ENCODE peak calls at places on chromosome 16, in five cellular contexts. G, E, Q, B and F are unnamed samples.

GRCh38 chr16:86503830-86504229 is 6.5 kb upstream of the FOXF1 start:
- DNase-seq in G (no peak), E (no peak), Q (no peak), B (no peak), F (no peak)

GRCh38 chr16:30949655-30950515 is 1.0 kb downstream of the ORAI3 start:
- DNase-seq in G (peak), E (peak), Q (no peak), B (peak), F (peak)

GRCh38 chr16:49859139-49859947 is 3.4 kb upstream of the ZNF423 start:
- DNase-seq in G (peak), E (no peak), Q (no peak), B (no peak), F (peak)

GRCh38 chr16:78227855-78228254 is 128.4 kb downstream of the WWOX start:
- DNase-seq in G (no peak), E (peak), Q (no peak), B (no peak), F (no peak)

GRCh38 chr16:14003119-14003570 is 68.0 kb upstream of the MRTFB start:
- DNase-seq in G (peak), E (peak), Q (no peak), B (peak), F (no peak)

GRCh38 chr16:48949636-48950035 is 332.0 kb downstream of the CBLN1 start:
- DNase-seq in G (no peak), E (peak), Q (no peak), B (no peak), F (no peak)

GRCh38 chr16:86951831-86952598 is 365.2 kb downstream of the C16orf95 start:
- DNase-seq in G (no peak), E (peak), Q (no peak), B (peak), F (no peak)

GRCh38 chr16:56675685-56676210 is 6.1 kb downstream of the MT1H start:
- DNase-seq in G (no peak), E (no peak), Q (no peak), B (no peak), F (no peak)

GRCh38 chr16:57797216-57797525 is 5.1 kb downstream of the KIFC3 start:
- DNase-seq in G (no peak), E (no peak), Q (no peak), B (no peak), F (no peak)

GRCh38 chr16:681746-682427 is 1.7 kb downstream of the STUB1 start:
- DNase-seq in G (peak), E (peak), Q (no peak), B (peak), F (no peak)

GRCh38 chr16:84453061-84453752 is 51.3 kb downstream of the MEAK7 start:
- DNase-seq in G (peak), E (no peak), Q (no peak), B (no peak), F (no peak)

GRCh38 chr16:10752843-10753523 is 9.3 kb downstream of the NUBP1 start:
- DNase-seq in G (peak), E (no peak), Q (no peak), B (no peak), F (no peak)

GRCh38 chr16:50699345-50700159 is 6.1 kb downstream of the NOD2 start:
- DNase-seq in G (no peak), E (no peak), Q (no peak), B (peak), F (no peak)

GRCh38 chr16:27470567-27471431 is 68.8 kb downstream of the IL21R start:
- DNase-seq in G (no peak), E (peak), Q (no peak), B (peak), F (no peak)

GRCh38 chr16:23424292-23424958 is 28.6 kb downstream of the COG7 start:
- DNase-seq in G (peak), E (no peak), Q (no peak), B (peak), F (no peak)

GRCh38 chr16:70701998-70702397 is 16.1 kb upstream of the MTSS2 start:
- DNase-seq in G (no peak), E (no peak), Q (no peak), B (no peak), F (no peak)

GRCh38 chr16:56930516-56931252 is 1.3 kb upstream of the HERPUD1 start:
- DNase-seq in G (no peak), E (no peak), Q (peak), B (no peak), F (no peak)

GRCh38 chr16:49961087-49961486 is 63.9 kb upstream of the CNEP1R1 start:
- DNase-seq in G (no peak), E (no peak), Q (no peak), B (peak), F (no peak)

GRCh38 chr16:75230471-75231110 is 11.8 kb downstream of the CTRB1 start:
- DNase-seq in G (no peak), E (no peak), Q (no peak), B (no peak), F (no peak)